ENCODE peak calls at places on chromosome 6, in ten cellular contexts. D, V, C, Q, S, I, P, O, X and E are unnamed samples.

GRCh38 chr6:155026366-155027045 is 31.4 kb downstream of the TIAM2 start:
- DNase-seq in P (peak; percentile 91), I (peak; percentile 85), D (no peak), V (no peak), X (peak; percentile 85), C (no peak), O (peak; percentile 55), Q (peak; percentile 90), S (peak; percentile 77), E (peak; percentile 49)

GRCh38 chr6:139765825-139766285 is 391.4 kb upstream of the CITED2 start:
- DNase-seq in V (no peak), P (no peak), I (peak; percentile 70), Q (peak; percentile 36), O (no peak), X (peak; percentile 34), D (peak; percentile 28), S (no peak), C (peak; percentile 47), E (no peak)

GRCh38 chr6:71326611-71327010 is 38.0 kb downstream of the OGFRL1 start:
- DNase-seq in P (no peak), S (no peak), X (no peak), V (no peak), O (no peak), D (no peak), Q (no peak), C (no peak), I (no peak), E (no peak)

GRCh38 chr6:112044856-112045255 is 9.0 kb upstream of the CCN6 start:
- DNase-seq in X (peak; percentile 98), P (no peak), I (peak; percentile 100), S (peak; percentile 93), O (peak; percentile 17), C (no peak), Q (peak; percentile 54), V (no peak), D (no peak), E (no peak)

GRCh38 chr6:1326535-1327121 is 14.7 kb downstream of the FOXQ1 start:
- DNase-seq in D (peak; percentile 16), Q (no peak), O (no peak), X (peak; percentile 25), S (no peak), I (no peak), P (peak; percentile 45), V (no peak), C (no peak), E (no peak)

GRCh38 chr6:42729731-42730130 is 7.3 kb upstream of the PRPH2 start:
- DNase-seq in V (no peak), P (no peak), X (peak; percentile 51), S (no peak), I (peak; percentile 71), Q (peak; percentile 20), C (peak; percentile 9), O (no peak), D (peak; percentile 18), E (peak; percentile 71)

GRCh38 chr6:114024746-114025145 is 53.8 kb upstream of the HDAC2 start:
- DNase-seq in Q (no peak), D (no peak), P (no peak), O (no peak), I (no peak), S (no peak), X (no peak), V (no peak), C (no peak), E (no peak)

GRCh38 chr6:158621694-158622544 is 22.6 kb downstream of the DYNLT1 start:
- DNase-seq in X (no peak), O (no peak), V (peak; percentile 56), C (no peak), I (no peak), P (no peak), Q (no peak), S (no peak), D (peak; percentile 7), E (no peak)

GRCh38 chr6:20582586-20583446 is 48.6 kb downstream of the CDKAL1 start:
- DNase-seq in S (no peak), O (no peak), Q (no peak), D (no peak), I (no peak), X (no peak), C (no peak), P (no peak), V (no peak), E (no peak)

GRCh38 chr6:78500299-78501089 is 366.9 kb upstream of the IRAK1BP1 start:
- DNase-seq in D (no peak), P (no peak), C (no peak), S (no peak), X (no peak), I (no peak), V (no peak), Q (no peak), O (no peak), E (no peak)

GRCh38 chr6:35817515-35817914 is 12.4 kb downstream of the LHFPL5 start:
- DNase-seq in Q (no peak), P (no peak), C (no peak), O (no peak), D (no peak), V (no peak), X (no peak), S (no peak), I (no peak), E (no peak)

GRCh38 chr6:80771941-80772340 is 665.5 kb downstream of the BCKDHB start:
- DNase-seq in S (no peak), C (peak; percentile 34), O (peak; percentile 11), Q (peak; percentile 24), X (peak; percentile 52), P (no peak), I (peak; percentile 42), V (no peak), D (no peak), E (no peak)

GRCh38 chr6:43917878-43918382 is 147.9 kb downstream of the VEGFA start:
- DNase-seq in V (no peak), Q (peak; percentile 9), S (no peak), P (no peak), I (peak; percentile 77), D (no peak), X (peak; percentile 73), C (no peak), O (no peak), E (peak; percentile 29)

DNA sequence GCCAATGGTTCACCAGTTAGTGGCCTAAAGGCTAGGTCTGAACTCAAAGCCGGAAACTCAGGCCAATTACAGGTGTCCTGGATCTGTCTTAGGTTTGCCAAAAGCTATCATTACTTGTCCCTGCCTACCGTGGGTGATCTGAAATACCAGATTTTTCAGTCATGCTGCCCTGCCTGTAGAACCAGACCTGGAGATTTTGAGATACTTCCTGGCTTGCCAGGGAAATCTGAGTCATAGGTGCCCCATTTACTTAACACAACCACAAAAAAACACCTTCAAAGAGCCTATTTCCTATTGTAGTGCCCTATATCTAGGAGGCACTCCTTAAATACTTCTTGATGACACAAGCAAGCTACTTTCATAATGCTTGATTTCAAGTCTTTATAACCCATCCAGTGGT is 13.9 kb upstream of the RANBP9 start:
- DNase-seq in O (no peak), X (peak; percentile 42), S (no peak), P (no peak), C (no peak), D (peak; percentile 44), Q (peak; percentile 94), I (peak; percentile 70), V (no peak), E (no peak)
- H3K4me3 ChIP-seq in O (no peak overlapping the region), X (no peak overlapping the region), S (no peak overlapping the region), P (no peak overlapping the region), C (no peak overlapping the region), D (no peak overlapping the region), Q (no peak overlapping the region), I (no peak overlapping the region), V (no peak overlapping the region), E (no peak overlapping the region)

DNA sequence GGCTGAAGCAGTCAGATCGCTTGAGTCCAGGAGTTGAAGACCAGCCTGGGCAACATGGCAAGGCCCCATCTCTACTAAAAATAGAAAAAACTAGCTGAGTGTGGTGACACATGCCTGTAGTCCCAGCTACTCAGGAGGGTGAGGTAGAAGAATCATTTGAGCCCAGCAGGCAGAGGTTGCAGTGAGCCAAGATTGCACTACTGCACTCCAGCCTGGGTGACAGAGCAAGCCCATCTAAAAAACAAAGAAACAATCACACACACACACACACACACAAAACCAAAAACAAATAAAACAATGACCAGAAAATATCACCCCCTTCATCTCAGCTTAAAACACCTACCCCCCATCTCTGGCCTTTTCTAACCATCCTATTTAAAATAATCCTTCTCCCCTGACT is 68.0 kb downstream of the BTBD9 start:
- DNase-seq in X (no peak), D (no peak), O (no peak), I (no peak), S (no peak), V (no peak), C (no peak), Q (no peak), P (no peak), E (no peak)
- H3K4me3 ChIP-seq in X (no peak overlapping the region), D (no peak overlapping the region), O (no peak overlapping the region), I (no peak overlapping the region), S (no peak overlapping the region), V (no peak overlapping the region), C (no peak overlapping the region), Q (no peak overlapping the region), P (no peak overlapping the region), E (no peak overlapping the region)

GRCh38 chr6:63537959-63538300 is 34.4 kb upstream of the LOC128125822 start:
- DNase-seq in D (no peak), V (no peak), C (no peak), P (no peak), X (no peak), S (no peak), I (no peak), O (no peak), Q (no peak), E (no peak)
- H3K4me3 ChIP-seq in D (no peak overlapping the region), V (no peak overlapping the region), C (no peak overlapping the region), P (no peak overlapping the region), X (no peak overlapping the region), S (no peak overlapping the region), I (no peak overlapping the region), O (no peak overlapping the region), Q (no peak overlapping the region), E (no peak overlapping the region)

DNA sequence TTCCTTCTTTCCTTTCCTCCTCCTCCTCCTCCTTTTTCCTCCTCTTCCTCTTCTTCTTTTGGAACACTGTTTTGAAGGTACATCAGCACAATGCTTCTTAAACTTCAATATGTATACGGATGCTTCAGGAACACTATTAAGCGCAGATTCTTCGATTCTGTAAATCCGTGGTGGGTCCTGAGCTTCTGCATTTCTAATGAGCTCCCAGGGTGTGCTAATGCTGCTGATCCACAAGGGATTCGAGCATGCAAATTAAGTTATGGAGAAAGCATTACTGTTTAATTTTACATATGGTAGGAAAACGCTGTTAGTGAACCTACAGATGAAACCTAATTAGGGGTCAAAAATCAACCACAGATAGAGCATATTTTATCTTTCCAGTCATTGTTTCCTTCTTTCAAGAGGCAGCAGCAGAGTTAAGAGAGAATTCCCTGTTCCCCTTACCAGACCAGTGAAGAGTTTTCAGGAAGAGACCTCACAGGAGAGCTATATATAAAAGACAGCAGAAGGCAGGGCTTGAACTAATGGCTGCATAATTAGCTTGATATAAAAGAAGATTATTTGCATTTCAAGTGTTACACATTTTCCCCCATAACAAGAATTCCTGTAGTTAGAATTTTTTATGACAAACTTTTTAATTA is 47.2 kb downstream of the KIF13A start:
- DNase-seq in S (no peak), O (no peak), Q (no peak), X (no peak), C (no peak), I (no peak), P (no peak), D (no peak), V (no peak), E (no peak)
- H3K4me3 ChIP-seq in S (no peak overlapping the region), O (no peak overlapping the region), Q (no peak overlapping the region), X (no peak overlapping the region), C (no peak overlapping the region), I (no peak overlapping the region), P (no peak overlapping the region), D (no peak overlapping the region), V (no peak overlapping the region), E (no peak overlapping the region)